ENCODE peak calls at places on chromosomes 6 and 20, in seven cellular contexts. B, M, H, U, I, T and X are unnamed samples. For H3K4me1, the result is how much of the 10 kb centered on the place peaks cover.

GRCh38 chr6:153170511-153170910 is 39.4 kb upstream of the RGS17 start:
- DNase-seq in I (no peak), U (no peak), B (no peak), T (no peak), H (no peak), M (no peak), X (no peak)

GRCh38 chr20:5168582-5169396 is 42.0 kb downstream of the CDS2 start:
- DNase-seq in U (no peak), M (no peak), I (peak), H (no peak), T (no peak), B (peak), X (peak)

GRCh38 chr6:42124223-42124836 is 18.1 kb downstream of the C6orf132 start:
- DNase-seq in T (no peak), H (no peak), B (no peak), M (no peak), U (no peak), I (no peak), X (no peak)

GRCh38 chr6:39546731-39547130 is 178.5 kb downstream of the KIF6 start:
- DNase-seq in U (no peak), B (no peak), I (no peak), M (no peak), T (no peak), H (no peak), X (no peak)

GRCh38 chr6:89117285-89118108 is at the start of gene SRSF12:
- DNase-seq in B (peak), T (no peak), M (no peak), H (peak), U (peak), I (peak), X (peak)

GRCh38 chr6:107599043-107599442 is 109.1 kb downstream of the SOBP start:
- DNase-seq in I (no peak), H (no peak), T (no peak), U (no peak), M (no peak), B (no peak), X (no peak)

GRCh38 chr6:42404494-42404893 is 47.2 kb downstream of the TRERF1 start:
- DNase-seq in U (no peak), H (no peak), B (peak), M (no peak), I (peak), T (no peak), X (no peak)

GRCh38 chr6:69789573-69789972 is 7.2 kb downstream of the LMBRD1 start:
- DNase-seq in I (no peak), B (no peak), T (no peak), H (no peak), U (no peak), M (no peak), X (no peak)

GRCh38 chr6:36642913-36643817 is 35.3 kb upstream of the CDKN1A start:
- DNase-seq in I (peak), M (peak), T (peak), B (peak), U (peak), H (peak), X (peak)

GRCh38 chr6:127518710-127519468 is at the start of gene MTCL3:
- DNase-seq in H (peak), I (no peak), M (no peak), T (no peak), U (peak), B (no peak), X (peak)

GRCh38 chr6:24547243-24547642 is 52.5 kb downstream of the ALDH5A1 start:
- DNase-seq in I (no peak), T (no peak), H (no peak), U (no peak), M (no peak), B (no peak), X (no peak)

GRCh38 chr6:38554700-38555413 is 84.9 kb downstream of the BTBD9 start:
- DNase-seq in H (no peak), T (no peak), U (no peak), M (no peak), I (no peak), B (no peak), X (no peak)

GRCh38 chr6:52640170-52640569 is 30.7 kb upstream of the TMEM14A start:
- DNase-seq in H (no peak), T (no peak), M (no peak), B (no peak), U (no peak), I (no peak), X (no peak)

GRCh38 chr20:61798632-61799031 is 267.0 kb downstream of the TAF4 start:
- DNase-seq in U (no peak), M (no peak), B (no peak), T (no peak), H (no peak), I (no peak), X (no peak)

GRCh38 chr6:106964099-106964498 is 10.4 kb downstream of the CD24 start:
- DNase-seq in U (no peak), T (no peak), B (no peak), M (no peak), I (no peak), H (no peak), X (no peak)

GRCh38 chr6:107132330-107132954 is 17.1 kb upstream of the BEND3 start:
- DNase-seq in M (no peak), B (no peak), H (no peak), U (no peak), T (peak), I (no peak), X (peak)

GRCh38 chr20:63112491-63113219 is 103.3 kb downstream of the YTHDF1 start:
- DNase-seq in B (no peak), U (peak), H (peak), I (no peak), T (no peak), M (no peak), X (no peak)

GRCh38 chr6:21595265-21595950 is 1.9 kb downstream of the SOX4 start:
- DNase-seq in T (peak), U (peak), M (peak), I (peak), B (peak), H (peak), X (peak)

GRCh38 chr6:19311786-19312185 is 525.4 kb upstream of the ID4 start:
- DNase-seq in M (no peak), B (no peak), T (no peak), I (no peak), U (no peak), H (no peak), X (no peak)

GRCh38 chr6:6942826-6943225 is 164.9 kb upstream of the RREB1 start:
- DNase-seq in B (peak), M (peak), I (peak), H (peak), U (peak), T (no peak), X (no peak)

GRCh38 chr6:12818324-12818723 is 101.8 kb downstream of the PHACTR1 start:
- DNase-seq in I (no peak), U (no peak), B (no peak), H (no peak), M (no peak), T (peak), X (no peak)

GRCh38 chr20:25065625-25066338 is 7.8 kb upstream of the ACSS1 start:
- DNase-seq in U (peak), H (no peak), I (peak), M (peak), T (peak), B (peak), X (peak)

GRCh38 chr6:2738373-2738979 is 12.2 kb downstream of the MYLK4 start:
- DNase-seq in U (no peak), B (no peak), H (no peak), T (peak), I (no peak), M (no peak), X (peak)

GRCh38 chr6:43368517-43369160 is 808 bp downstream of the ZNF318 start:
- DNase-seq in M (peak), U (peak), I (peak), B (peak), T (peak), H (peak), X (peak)

GRCh38 chr6:151589667-151590066 is 95.8 kb downstream of the CCDC170 start:
- DNase-seq in T (no peak), U (no peak), H (no peak), I (no peak), B (no peak), M (no peak), X (no peak)

GRCh38 chr20:52622086-52622485 is 350.1 kb upstream of the TSHZ2 start:
- DNase-seq in M (no peak), I (no peak), H (no peak), U (no peak), B (no peak), T (no peak), X (no peak)

GRCh38 chr20:17524551-17524950 is 6.6 kb downstream of the BFSP1 start:
- DNase-seq in M (no peak), U (no peak), B (no peak), I (no peak), H (no peak), T (no peak), X (no peak)

GRCh38 chr6:5961836-5962235 is 44.9 kb downstream of the NRN1 start:
- DNase-seq in I (no peak), U (no peak), B (no peak), T (no peak), M (no peak), H (no peak), X (no peak)

GRCh38 chr20:17856024-17856564 is 112.5 kb downstream of the SNX5 start:
- DNase-seq in T (no peak), M (no peak), I (no peak), U (no peak), H (no peak), B (peak), X (no peak)

GRCh38 chr6:149079911-149080501 is 237.5 kb upstream of the TAB2 start:
- DNase-seq in I (peak), B (peak), T (peak), H (peak), M (peak), U (peak), X (no peak)

GRCh38 chr6:13648850-13649249 is 33.7 kb downstream of the NOL7 start:
- DNase-seq in H (no peak), T (no peak), B (no peak), I (no peak), U (no peak), M (no peak), X (no peak)

GRCh38 chr20:684676-685319 is 9.2 kb upstream of the SCRT2 start:
- DNase-seq in T (no peak), B (no peak), M (no peak), U (no peak), H (no peak), I (no peak), X (no peak)

GRCh38 chr6:87700351-87700728 is 1.7 kb downstream of the AKIRIN2 start:
- DNase-seq in M (no peak), I (no peak), H (no peak), U (no peak), B (no peak), T (no peak), X (no peak)

GRCh38 chr6:87700729-87701675 is 1.0 kb downstream of the AKIRIN2 start:
- DNase-seq in T (peak), I (peak), U (peak), M (no peak), B (peak), H (peak), X (peak)

GRCh38 chr6:87699576-87699975 is 2.5 kb downstream of the AKIRIN2 start:
- DNase-seq in T (no peak), B (no peak), M (no peak), I (no peak), U (no peak), H (no peak), X (no peak)

GRCh38 chr6:87698618-87699017 is 3.4 kb downstream of the AKIRIN2 start:
- DNase-seq in M (no peak), U (no peak), T (no peak), H (no peak), I (no peak), B (no peak), X (no peak)

GRCh38 chr6:87697581-87698552 is 4.2 kb downstream of the AKIRIN2 start:
- DNase-seq in H (no peak), M (no peak), T (no peak), B (no peak), I (no peak), U (no peak), X (no peak)
- H3K4me1 ChIP-seq in H (under half), M (half or more), T (half or more), B (under half), I (under half), U (half or more), X (under half)

GRCh38 chr20:48785256-48785655 is 42.5 kb downstream of the PREX1 start:
- DNase-seq in I (no peak), T (no peak), B (no peak), U (no peak), M (peak), H (no peak), X (no peak)

GRCh38 chr20:48783533-48784272 is 44.1 kb downstream of the PREX1 start:
- DNase-seq in U (no peak), H (no peak), T (no peak), I (no peak), M (no peak), B (no peak), X (no peak)

GRCh38 chr20:48784273-48784641 is 43.5 kb downstream of the PREX1 start:
- DNase-seq in T (no peak), U (no peak), M (no peak), B (no peak), H (no peak), I (no peak), X (no peak)

GRCh38 chr20:48786916-48787676 is 40.7 kb downstream of the PREX1 start:
- DNase-seq in I (no peak), M (no peak), T (no peak), U (no peak), B (no peak), H (no peak), X (no peak)

GRCh38 chr20:48785801-48786200 is 42.0 kb downstream of the PREX1 start:
- DNase-seq in M (no peak), U (no peak), T (no peak), B (no peak), I (no peak), H (no peak), X (no peak)
- H3K4me1 ChIP-seq in M (under half), U (under half), T (under half), B (under half), I (under half), H (under half), X (under half)

GRCh38 chr20:41048475-41049242 is 20.0 kb downstream of the TOP1 start:
- DNase-seq in I (no peak), U (no peak), M (no peak), T (no peak), H (no peak), B (no peak), X (no peak)
- H3K4me1 ChIP-seq in I (half or more), U (half or more), M (half or more), T (half or more), H (under half), B (under half), X (half or more)

GRCh38 chr20:45036044-45036755 is 64.7 kb downstream of the KCNS1 start:
- DNase-seq in I (no peak), U (no peak), B (no peak), M (no peak), H (no peak), T (no peak), X (peak)
- H3K4me1 ChIP-seq in I (under half), U (under half), B (under half), M (under half), H (under half), T (under half), X (under half)

GRCh38 chr20:34385464-34385863 is 22.4 kb downstream of the ITCH start:
- DNase-seq in M (no peak), I (no peak), T (no peak), H (no peak), B (no peak), U (no peak), X (no peak)
- H3K4me1 ChIP-seq in M (under half), I (under half), T (under half), H (under half), B (under half), U (under half), X (under half)

DNA sequence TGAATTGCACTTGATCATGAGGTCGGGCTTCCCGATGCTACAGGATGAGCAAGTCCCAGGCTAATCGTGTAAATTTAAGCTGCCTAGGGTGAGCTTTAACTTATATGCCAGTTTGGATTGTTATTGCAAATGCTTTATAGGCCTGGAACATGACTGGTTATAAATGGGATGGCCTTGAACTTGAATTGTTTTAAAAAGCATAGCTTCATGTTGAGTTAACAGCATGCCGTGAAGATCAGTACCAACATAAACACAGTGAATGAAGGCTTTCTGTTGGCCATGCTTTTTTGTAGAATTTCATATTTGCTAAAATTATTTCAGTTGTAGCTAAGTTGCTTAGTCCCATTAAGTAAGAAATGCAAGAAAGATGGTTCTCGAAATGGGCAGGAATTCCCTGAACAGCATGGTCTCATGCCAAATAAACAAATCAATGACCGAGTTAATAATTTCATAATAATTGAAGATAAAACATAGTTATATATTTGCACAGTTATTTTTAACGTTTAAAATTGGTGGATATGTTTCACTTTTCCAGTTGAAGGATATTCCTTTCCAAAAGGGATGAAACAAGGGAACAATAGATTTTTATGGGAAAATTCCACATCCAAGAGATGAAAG is 76.6 kb upstream of the ARID1B start:
- DNase-seq in H (no peak), I (no peak), T (no peak), U (no peak), M (no peak), B (no peak), X (no peak)
- H3K4me1 ChIP-seq in H (under half), I (under half), T (under half), U (under half), M (under half), B (under half), X (under half)

GRCh38 chr20:47253860-47254259 is 102.6 kb downstream of the ZMYND8 start:
- DNase-seq in H (no peak), U (no peak), B (no peak), M (no peak), T (no peak), I (no peak), X (no peak)
- H3K4me1 ChIP-seq in H (under half), U (under half), B (under half), M (under half), T (under half), I (under half), X (half or more)

GRCh38 chr20:38168791-38169589 is 3.9 kb upstream of the TGM2 start:
- DNase-seq in H (no peak), B (no peak), T (no peak), M (no peak), I (peak), U (no peak), X (no peak)

GRCh38 chr20:38167851-38168760 is 3.0 kb upstream of the TGM2 start:
- DNase-seq in H (peak), I (peak), T (peak), U (peak), M (peak), B (no peak), X (peak)

GRCh38 chr20:38170914-38171300 is 5.8 kb upstream of the TGM2 start:
- DNase-seq in I (no peak), T (no peak), U (no peak), H (peak), B (no peak), M (peak), X (no peak)

GRCh38 chr20:38170219-38170902 is 5.3 kb upstream of the TGM2 start:
- DNase-seq in I (no peak), T (no peak), B (no peak), M (peak), U (no peak), H (no peak), X (no peak)

DNA sequence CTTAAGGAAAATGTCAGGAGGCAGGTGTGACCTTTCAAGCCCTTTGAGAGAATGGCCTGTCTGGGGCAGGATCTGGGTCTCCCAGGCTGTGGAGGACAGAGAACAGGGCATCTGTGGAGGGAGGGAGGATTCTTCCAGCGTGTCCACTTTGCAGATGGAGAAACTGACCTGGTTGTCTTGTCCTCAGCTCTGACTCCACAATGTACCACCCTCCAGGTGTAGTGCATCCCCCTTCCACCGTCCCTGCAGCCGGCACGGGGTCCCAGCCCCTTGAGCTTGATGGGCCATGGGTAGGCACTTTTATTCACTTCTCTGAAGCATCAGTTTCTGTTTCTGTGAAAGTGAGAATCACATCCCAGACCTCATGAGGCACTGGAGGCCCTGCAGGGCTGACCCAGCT is 4.6 kb upstream of the TGM2 start:
- DNase-seq in T (no peak), H (no peak), B (no peak), I (no peak), M (peak), U (no peak), X (no peak)
- H3K4me1 ChIP-seq in T (half or more), H (under half), B (under half), I (under half), M (under half), U (under half), X (under half)